ENCODE peak calls at places on chromosomes 6 and 20, in five cellular contexts. A, L, S, Q and G are unnamed samples.

GRCh38 chr6:17484201-17484606 is 90.8 kb downstream of the CAP2 start:
- DNase-seq in A (no peak), L (no peak), S (no peak), Q (no peak), G (no peak)

GRCh38 chr6:324729-325125 is 32.4 kb downstream of the DUSP22 start:
- DNase-seq in A (no peak), L (peak), S (no peak), Q (no peak), G (no peak)

GRCh38 chr6:125392682-125393081 is 90.9 kb upstream of the HDDC2 start:
- DNase-seq in A (no peak), L (no peak), S (no peak), Q (no peak), G (no peak)

GRCh38 chr20:3276400-3277015 is 37.5 kb upstream of the SLC4A11 start:
- DNase-seq in A (peak), L (peak), S (peak), Q (no peak), G (no peak)

GRCh38 chr6:142822383-142822782 is 122.6 kb downstream of the HIVEP2 start:
- DNase-seq in A (no peak), L (no peak), S (no peak), Q (no peak), G (no peak)

GRCh38 chr6:106334646-106335448 is 9.3 kb upstream of the ATG5 start:
- DNase-seq in A (peak), L (peak), S (peak), Q (peak), G (peak)

GRCh38 chr20:51424270-51425041 is 118.1 kb downstream of the NFATC2 start:
- DNase-seq in A (no peak), L (no peak), S (no peak), Q (no peak), G (no peak)

GRCh38 chr20:41249781-41250281 is 67.7 kb downstream of the ZHX3 start:
- DNase-seq in A (no peak), L (peak), S (no peak), Q (no peak), G (peak)

GRCh38 chr6:105424177-105424783 is 21.4 kb upstream of the PREP start:
- DNase-seq in A (peak), L (peak), S (peak), Q (no peak), G (peak)

GRCh38 chr20:15642676-15643075 is 930.6 kb downstream of the KIF16B start:
- DNase-seq in A (no peak), L (no peak), S (no peak), Q (no peak), G (no peak)

GRCh38 chr6:28553986-28554881 is 28.6 kb downstream of the GPX5 start:
- DNase-seq in A (no peak), L (peak), S (no peak), Q (no peak), G (no peak)

GRCh38 chr20:1533059-1533458 is 24.4 kb downstream of the SIRPD start:
- DNase-seq in A (no peak), L (peak), S (no peak), Q (no peak), G (no peak)

GRCh38 chr6:63685453-63686379 is 50.1 kb downstream of the PHF3 start:
- DNase-seq in A (no peak), L (no peak), S (no peak), Q (no peak), G (no peak)

GRCh38 chr6:43801489-43802181 is 31.6 kb downstream of the VEGFA start:
- DNase-seq in A (no peak), L (no peak), S (no peak), Q (peak), G (no peak)

GRCh38 chr6:116005508-116005855 is 55.2 kb downstream of the FRK start:
- DNase-seq in A (no peak), L (no peak), S (no peak), Q (no peak), G (no peak)

GRCh38 chr6:124753562-124753961 is 208.7 kb upstream of the RNF217 start:
- DNase-seq in A (no peak), L (no peak), S (no peak), Q (no peak), G (no peak)

GRCh38 chr6:8904754-8905153 is 469.4 kb upstream of the SLC35B3 start:
- DNase-seq in A (peak), L (peak), S (no peak), Q (no peak), G (no peak)

DNA sequence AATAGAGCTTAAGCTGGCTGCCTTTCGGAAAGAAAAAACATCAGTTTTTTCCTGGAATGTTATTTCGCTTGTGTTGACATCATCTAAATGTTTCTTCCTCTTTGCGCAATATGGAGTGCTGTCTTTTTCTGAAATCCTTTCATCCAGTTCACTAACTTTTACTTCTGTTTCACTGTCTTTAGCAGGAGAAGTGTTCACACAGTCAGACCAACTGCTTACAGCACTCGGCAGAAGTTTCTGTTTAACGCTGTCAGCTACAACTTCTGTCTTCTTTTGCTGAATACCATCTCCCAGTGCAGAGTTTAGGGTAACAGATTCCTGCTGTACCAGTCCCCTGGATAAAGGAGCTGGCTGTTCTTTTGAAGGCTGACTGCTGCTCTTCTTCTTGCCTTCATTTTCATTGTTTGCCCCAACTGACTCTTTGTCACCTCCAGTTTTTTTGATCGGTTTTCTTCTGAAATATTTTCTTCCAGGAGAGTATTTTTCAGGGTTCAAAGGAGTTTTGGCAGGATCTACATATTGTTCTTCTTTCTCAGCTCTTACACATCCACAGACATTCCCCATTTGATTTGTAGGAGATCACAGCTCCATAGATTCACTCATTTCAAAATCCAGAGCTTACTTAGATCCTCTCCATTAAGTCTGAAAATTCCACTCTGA is 50.0 kb upstream of the DST start:
- DNase-seq in A (no peak), L (no peak), S (no peak), Q (no peak), G (no peak)
- TF ChIP-seq CTCF in A (no peak), L (no peak), S (no peak), Q (no peak), G (no peak)

GRCh38 chr6:158709809-158710208 is 60.0 kb downstream of the SYTL3 start:
- DNase-seq in A (no peak), L (no peak), S (no peak), Q (no peak), G (no peak)

GRCh38 chr6:158707120-158707519 is 57.3 kb downstream of the SYTL3 start:
- DNase-seq in A (peak), L (no peak), S (peak), Q (peak), G (no peak)

GRCh38 chr6:158708239-158708638 is 58.4 kb downstream of the SYTL3 start:
- DNase-seq in A (no peak), L (no peak), S (no peak), Q (no peak), G (no peak)

GRCh38 chr6:158706369-158706982 is 56.6 kb downstream of the SYTL3 start:
- DNase-seq in A (peak), L (peak), S (peak), Q (peak), G (peak)

GRCh38 chr6:158707826-158708225 is 58.0 kb downstream of the SYTL3 start:
- DNase-seq in A (no peak), L (no peak), S (no peak), Q (peak), G (no peak)
- TF ChIP-seq CTCF in A (no peak), L (no peak), S (peak), Q (no peak), G (no peak)

GRCh38 chr6:80104520-80104919 is 2.0 kb upstream of the BCKDHB start:
- DNase-seq in A (no peak), L (no peak), S (no peak), Q (no peak), G (no peak)

GRCh38 chr6:80106418-80107235 is at the start of gene BCKDHB:
- DNase-seq in A (peak), L (peak), S (peak), Q (peak), G (peak)

GRCh38 chr6:80105972-80106417 is 476 bp upstream of the BCKDHB start:
- DNase-seq in A (no peak), L (no peak), S (no peak), Q (no peak), G (no peak)
- TF ChIP-seq CTCF in A (no peak), L (no peak), S (no peak), Q (no peak), G (no peak)

DNA sequence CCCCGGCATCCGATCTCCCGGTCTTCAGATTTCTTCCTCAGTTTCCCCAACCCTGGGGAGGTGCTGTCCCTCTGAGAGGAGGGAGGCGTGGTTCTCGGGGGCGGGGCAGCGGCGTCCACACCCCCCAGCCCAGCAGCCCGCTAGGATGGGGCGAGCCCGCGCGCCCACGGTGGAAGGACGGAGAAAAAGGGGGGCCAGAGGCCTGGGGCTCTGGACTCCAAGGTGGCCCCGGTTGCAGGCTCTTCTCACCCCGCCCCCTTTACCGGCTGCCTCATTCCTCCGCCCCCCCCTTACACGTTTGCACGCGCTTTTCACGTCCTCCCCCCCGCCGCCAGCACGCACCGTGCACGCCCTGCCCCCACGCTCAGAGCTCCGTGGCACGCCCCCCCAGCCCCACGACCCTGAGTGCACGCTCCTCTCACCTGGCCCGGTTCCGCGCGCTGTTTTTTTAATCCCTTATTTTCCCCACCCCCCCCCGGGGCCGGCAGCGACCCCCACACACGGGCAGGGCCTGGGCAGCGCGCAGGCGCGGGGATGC is 402 bp downstream of the ZBTB12 start:
- DNase-seq in A (peak), L (peak), S (no peak), Q (peak), G (no peak)
- TF ChIP-seq CTCF in A (no peak), L (no peak), S (no peak), Q (no peak), G (no peak)

GRCh38 chr6:112049051-112049799 is 4.7 kb upstream of the CCN6 start:
- DNase-seq in A (no peak), L (no peak), S (no peak), Q (no peak), G (no peak)
- TF ChIP-seq CTCF in A (no peak), L (no peak), S (no peak), Q (no peak), G (no peak)

GRCh38 chr20:58624687-58625086 is 26.4 kb upstream of the STX16 start:
- DNase-seq in A (no peak), L (no peak), S (no peak), Q (no peak), G (no peak)

GRCh38 chr20:58619847-58620431 is 31.1 kb upstream of the STX16 start:
- DNase-seq in A (no peak), L (peak), S (peak), Q (no peak), G (no peak)

GRCh38 chr20:58622671-58623578 is 28.2 kb upstream of the STX16 start:
- DNase-seq in A (no peak), L (no peak), S (no peak), Q (no peak), G (no peak)

GRCh38 chr20:58623579-58624473 is 27.3 kb upstream of the STX16 start:
- DNase-seq in A (peak), L (no peak), S (peak), Q (no peak), G (peak)

GRCh38 chr20:58621906-58622548 is 29.1 kb upstream of the STX16 start:
- DNase-seq in A (no peak), L (peak), S (peak), Q (no peak), G (no peak)
- TF ChIP-seq CTCF in A (no peak), L (peak), S (peak), Q (no peak), G (peak)